ENCODE peak calls at places on chromosomes 2 and 18, in nine cellular contexts. One of them, this sample, is unnamed. For H3K9me3, the result is how much of the 10 kb centered on the place peaks cover.

GRCh38 chr2:177056540-177056939 is 156.1 kb upstream of the HNRNPA3 start:
- DNase-seq in psoas muscle: no peak
- DNase-seq in tibial artery: no peak
- DNase-seq in stomach: no peak
- DNase-seq in colonic mucosa: no peak
- DNase-seq in adrenal gland: no peak
- DNase-seq in IMR-90: no peak
- DNase-seq in uterus: peak
- DNase-seq in lung: no peak
- DNase-seq in this sample: no peak

GRCh38 chr2:223590964-223591363 is 11.2 kb downstream of the SCG2 start:
- DNase-seq in psoas muscle: no peak
- DNase-seq in tibial artery: no peak
- DNase-seq in stomach: no peak
- DNase-seq in colonic mucosa: no peak
- DNase-seq in adrenal gland: no peak
- DNase-seq in IMR-90: peak
- DNase-seq in uterus: no peak
- DNase-seq in lung: no peak
- DNase-seq in this sample: no peak

GRCh38 chr18:60421356-60422118 is 49.0 kb upstream of the MC4R start:
- DNase-seq in psoas muscle: no peak
- DNase-seq in tibial artery: no peak
- DNase-seq in stomach: no peak
- DNase-seq in colonic mucosa: no peak
- DNase-seq in adrenal gland: no peak
- DNase-seq in IMR-90: no peak
- DNase-seq in uterus: no peak
- DNase-seq in lung: no peak
- DNase-seq in this sample: peak

GRCh38 chr2:40043641-40044040 is 264.6 kb upstream of the THUMPD2 start:
- DNase-seq in psoas muscle: no peak
- DNase-seq in tibial artery: no peak
- DNase-seq in stomach: no peak
- DNase-seq in colonic mucosa: no peak
- DNase-seq in adrenal gland: no peak
- DNase-seq in IMR-90: no peak
- DNase-seq in uterus: no peak
- DNase-seq in lung: no peak
- DNase-seq in this sample: no peak

GRCh38 chr2:134685967-134686366 is 32.8 kb downstream of the TMEM163 start:
- DNase-seq in psoas muscle: no peak
- DNase-seq in tibial artery: no peak
- DNase-seq in stomach: no peak
- DNase-seq in colonic mucosa: no peak
- DNase-seq in adrenal gland: no peak
- DNase-seq in IMR-90: no peak
- DNase-seq in uterus: no peak
- DNase-seq in lung: no peak
- DNase-seq in this sample: no peak

GRCh38 chr2:115160523-115161521 is 718.4 kb downstream of the DPP10 start:
- DNase-seq in psoas muscle: peak
- DNase-seq in tibial artery: no peak
- DNase-seq in stomach: no peak
- DNase-seq in colonic mucosa: peak
- DNase-seq in adrenal gland: peak
- DNase-seq in IMR-90: no peak
- DNase-seq in uterus: no peak
- DNase-seq in lung: no peak
- DNase-seq in this sample: peak

GRCh38 chr2:126781206-126781605 is 117.5 kb upstream of the TEX51 start:
- DNase-seq in psoas muscle: no peak
- DNase-seq in tibial artery: no peak
- DNase-seq in stomach: no peak
- DNase-seq in colonic mucosa: no peak
- DNase-seq in adrenal gland: no peak
- DNase-seq in IMR-90: no peak
- DNase-seq in uterus: no peak
- DNase-seq in lung: no peak
- DNase-seq in this sample: no peak

GRCh38 chr2:134218928-134219707 is 34.8 kb upstream of the MGAT5 start:
- DNase-seq in psoas muscle: no peak
- DNase-seq in tibial artery: peak
- DNase-seq in stomach: no peak
- DNase-seq in colonic mucosa: peak
- DNase-seq in adrenal gland: peak
- DNase-seq in IMR-90: no peak
- DNase-seq in uterus: no peak
- DNase-seq in lung: no peak
- DNase-seq in this sample: peak

GRCh38 chr2:47455411-47455810 is 52.5 kb downstream of the MSH2 start:
- DNase-seq in psoas muscle: no peak
- DNase-seq in tibial artery: no peak
- DNase-seq in stomach: no peak
- DNase-seq in colonic mucosa: no peak
- DNase-seq in adrenal gland: no peak
- DNase-seq in IMR-90: no peak
- DNase-seq in uterus: no peak
- DNase-seq in lung: no peak
- DNase-seq in this sample: no peak

DNA sequence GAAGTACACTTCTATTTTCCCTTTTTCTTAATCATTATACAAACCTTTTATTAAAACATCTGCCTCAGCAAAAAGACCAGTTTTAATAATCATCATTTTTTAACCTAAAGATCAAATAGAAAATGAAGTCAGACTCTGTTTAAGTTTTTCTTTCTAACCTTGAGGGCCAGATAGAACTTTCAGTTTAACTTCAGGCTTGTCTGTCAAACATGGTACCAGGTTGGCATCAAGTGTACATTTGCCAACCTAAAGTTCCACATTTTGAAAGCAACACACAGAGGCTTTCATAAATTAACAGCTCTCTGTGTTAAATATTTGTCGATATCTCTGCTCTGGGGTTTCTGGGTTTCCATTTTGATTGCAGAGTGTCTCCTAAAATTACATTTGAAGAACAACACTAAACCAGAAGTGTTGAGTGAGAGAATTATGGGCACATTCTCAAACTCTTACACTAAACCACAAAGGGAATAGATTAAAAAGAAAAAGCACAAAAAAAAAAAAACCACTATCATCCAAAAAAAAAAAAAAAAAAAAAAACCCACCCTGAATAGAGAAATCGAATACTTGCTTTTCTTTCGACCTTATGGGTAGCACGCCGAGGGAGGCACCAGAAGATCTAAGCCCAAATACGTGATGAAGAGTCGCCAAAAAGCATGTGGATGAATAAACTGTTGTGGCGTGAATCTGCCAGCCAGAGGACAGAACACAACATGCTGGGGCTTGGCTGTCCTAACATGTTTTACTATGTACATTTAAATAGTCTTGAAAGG is 166.2 kb downstream of the TCF4 start:
- DNase-seq in psoas muscle: peak
- DNase-seq in tibial artery: peak
- DNase-seq in stomach: no peak
- DNase-seq in colonic mucosa: no peak
- DNase-seq in adrenal gland: no peak
- DNase-seq in IMR-90: no peak
- DNase-seq in uterus: peak
- DNase-seq in lung: no peak
- DNase-seq in this sample: no peak
- H3K4me3 ChIP-seq in psoas muscle: peak
- H3K4me3 ChIP-seq in tibial artery: peak
- H3K4me3 ChIP-seq in stomach: peak
- H3K4me3 ChIP-seq in colonic mucosa: no peak
- H3K4me3 ChIP-seq in adrenal gland: no peak
- H3K4me3 ChIP-seq in IMR-90: peak
- H3K4me3 ChIP-seq in uterus: peak
- H3K4me3 ChIP-seq in lung: no peak
- H3K4me3 ChIP-seq in this sample: no peak

DNA sequence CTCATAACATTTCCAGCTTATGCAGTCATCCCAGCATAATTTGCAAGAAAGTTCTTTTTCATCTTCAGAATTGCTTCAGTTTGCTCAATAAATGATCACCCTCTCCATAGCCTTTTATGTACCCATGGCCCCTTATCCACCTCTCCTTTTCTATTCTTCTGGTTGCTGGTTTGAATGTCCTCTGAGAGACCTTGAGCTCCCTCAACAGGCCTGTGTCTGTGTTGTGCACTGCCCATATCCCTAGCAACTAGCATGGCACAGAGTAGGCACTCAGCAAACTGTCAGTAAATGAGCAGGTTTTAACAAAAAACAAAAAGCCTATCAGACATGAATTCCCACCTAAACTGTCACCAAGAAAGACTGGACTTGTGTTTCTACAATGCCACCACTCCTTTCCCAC is 160.5 kb downstream of the AKAIN1 start:
- DNase-seq in psoas muscle: no peak
- DNase-seq in tibial artery: no peak
- DNase-seq in stomach: no peak
- DNase-seq in colonic mucosa: no peak
- DNase-seq in adrenal gland: no peak
- DNase-seq in IMR-90: no peak
- DNase-seq in uterus: no peak
- DNase-seq in lung: no peak
- DNase-seq in this sample: no peak
- H3K9me3 ChIP-seq in psoas muscle: under half
- H3K9me3 ChIP-seq in tibial artery: under half
- H3K9me3 ChIP-seq in stomach: under half
- H3K9me3 ChIP-seq in colonic mucosa: under half
- H3K9me3 ChIP-seq in adrenal gland: under half
- H3K9me3 ChIP-seq in IMR-90: under half
- H3K9me3 ChIP-seq in uterus: under half
- H3K9me3 ChIP-seq in lung: under half
- H3K9me3 ChIP-seq in this sample: under half

DNA sequence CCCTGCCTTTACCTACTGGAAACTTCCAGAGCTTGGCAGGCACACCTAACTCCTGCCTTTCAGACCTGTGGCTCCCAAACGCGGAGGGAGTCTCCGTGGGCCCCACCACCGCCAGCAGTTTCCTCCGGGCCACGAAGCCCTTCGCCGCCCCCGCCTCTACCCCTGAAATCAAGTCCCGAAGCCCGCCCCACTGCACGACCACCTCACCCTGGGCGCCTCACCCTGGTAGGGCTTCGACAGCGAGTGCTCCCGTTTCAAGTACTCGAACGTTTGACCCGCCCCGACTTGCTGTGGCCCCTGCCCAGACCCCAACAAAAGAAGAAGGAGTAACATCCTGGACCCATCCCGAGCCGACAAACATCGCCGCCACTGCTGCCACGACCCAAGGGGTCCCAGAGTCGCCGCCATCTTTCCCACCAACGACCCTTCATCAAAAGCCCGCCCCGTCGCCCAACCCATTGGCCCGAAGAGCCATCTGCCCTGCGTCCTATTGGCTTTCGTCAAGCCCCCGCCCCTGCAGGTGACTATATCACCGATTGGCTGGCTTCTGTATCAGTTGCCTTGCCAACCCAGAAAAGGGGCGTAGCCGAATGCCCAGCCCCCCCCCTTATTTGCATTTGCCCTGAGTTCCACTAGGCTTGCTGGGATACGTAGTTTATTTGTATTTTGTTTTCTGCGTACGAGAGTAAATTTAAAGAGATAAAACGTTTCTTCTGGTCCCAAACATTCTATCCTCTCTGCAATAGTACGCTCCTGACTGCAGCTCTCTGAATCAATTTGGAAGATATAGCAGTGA is at the start of gene LMAN2L:
- DNase-seq in psoas muscle: peak
- DNase-seq in tibial artery: peak
- DNase-seq in stomach: peak
- DNase-seq in colonic mucosa: peak
- DNase-seq in adrenal gland: peak
- DNase-seq in IMR-90: peak
- DNase-seq in uterus: peak
- DNase-seq in lung: peak
- DNase-seq in this sample: peak
- TF ChIP-seq CTCF in psoas muscle: no peak
- TF ChIP-seq CTCF in tibial artery: no peak
- TF ChIP-seq CTCF in stomach: no peak
- TF ChIP-seq CTCF in colonic mucosa: no peak
- TF ChIP-seq CTCF in adrenal gland: no peak
- TF ChIP-seq CTCF in IMR-90: no peak
- TF ChIP-seq CTCF in uterus: peak
- TF ChIP-seq CTCF in lung: no peak
- TF ChIP-seq CTCF in this sample: no peak

DNA sequence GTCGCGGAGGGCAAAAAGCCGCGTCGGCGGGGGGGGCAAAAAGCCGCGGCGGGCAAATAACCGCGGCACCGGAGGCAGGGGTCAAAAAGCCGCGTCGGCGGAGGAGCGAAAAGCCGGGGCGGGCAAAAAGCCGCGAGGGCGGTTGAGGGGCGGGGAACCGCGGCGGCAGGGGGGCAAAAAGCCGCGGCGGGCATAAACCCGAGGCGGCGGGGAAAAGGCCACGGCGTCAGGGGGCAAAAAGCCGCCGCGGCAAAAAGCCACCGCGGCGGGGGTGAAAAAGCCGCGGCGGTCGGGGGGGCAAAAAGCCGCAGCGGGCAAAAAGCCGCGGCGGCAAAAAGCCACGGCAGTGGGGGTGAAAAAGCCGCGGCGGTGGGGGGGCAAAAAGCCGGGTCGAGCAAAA is 598.0 kb upstream of the TEKT4 start:
- DNase-seq in psoas muscle: no peak
- DNase-seq in tibial artery: no peak
- DNase-seq in stomach: no peak
- DNase-seq in colonic mucosa: no peak
- DNase-seq in adrenal gland: no peak
- DNase-seq in IMR-90: no peak
- DNase-seq in uterus: no peak
- DNase-seq in lung: no peak
- DNase-seq in this sample: no peak
- H3K4me3 ChIP-seq in psoas muscle: no peak
- H3K4me3 ChIP-seq in tibial artery: no peak
- H3K4me3 ChIP-seq in stomach: no peak
- H3K4me3 ChIP-seq in colonic mucosa: no peak
- H3K4me3 ChIP-seq in adrenal gland: no peak
- H3K4me3 ChIP-seq in IMR-90: no peak
- H3K4me3 ChIP-seq in uterus: no peak
- H3K4me3 ChIP-seq in lung: no peak
- H3K4me3 ChIP-seq in this sample: no peak

DNA sequence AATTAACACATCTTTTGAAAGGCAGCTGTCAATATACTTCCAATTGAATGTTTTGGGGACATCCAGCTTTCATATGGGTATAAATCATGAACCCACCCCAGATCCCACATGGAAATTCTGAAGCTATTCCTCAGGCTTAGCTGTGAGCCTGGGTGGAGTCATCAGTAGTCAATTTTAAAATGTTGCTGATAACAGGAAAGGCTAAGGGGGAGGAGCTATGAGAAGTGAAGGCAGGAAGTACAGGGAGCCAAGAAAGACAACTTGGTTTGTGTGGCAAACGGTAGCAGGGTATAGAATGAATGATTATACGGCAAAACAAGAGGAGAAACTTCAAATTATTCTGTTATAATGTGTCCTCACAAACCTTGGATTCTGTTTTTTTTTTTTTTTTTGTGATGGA is 108.6 kb downstream of the QPCT start:
- DNase-seq in psoas muscle: no peak
- DNase-seq in tibial artery: no peak
- DNase-seq in stomach: no peak
- DNase-seq in colonic mucosa: no peak
- DNase-seq in adrenal gland: no peak
- DNase-seq in IMR-90: no peak
- DNase-seq in uterus: no peak
- DNase-seq in lung: no peak
- DNase-seq in this sample: no peak
- H3K9me3 ChIP-seq in psoas muscle: under half
- H3K9me3 ChIP-seq in tibial artery: under half
- H3K9me3 ChIP-seq in stomach: under half
- H3K9me3 ChIP-seq in colonic mucosa: under half
- H3K9me3 ChIP-seq in adrenal gland: under half
- H3K9me3 ChIP-seq in IMR-90: under half
- H3K9me3 ChIP-seq in uterus: under half
- H3K9me3 ChIP-seq in lung: under half
- H3K9me3 ChIP-seq in this sample: under half

GRCh38 chr2:201344663-201345366 is 12.3 kb downstream of the FLACC1 start:
- DNase-seq in psoas muscle: no peak
- DNase-seq in tibial artery: no peak
- DNase-seq in stomach: no peak
- DNase-seq in colonic mucosa: no peak
- DNase-seq in adrenal gland: no peak
- DNase-seq in IMR-90: no peak
- DNase-seq in uterus: no peak
- DNase-seq in lung: no peak
- DNase-seq in this sample: peak
- TF ChIP-seq CTCF in psoas muscle: no peak
- TF ChIP-seq CTCF in tibial artery: no peak
- TF ChIP-seq CTCF in stomach: no peak
- TF ChIP-seq CTCF in colonic mucosa: peak
- TF ChIP-seq CTCF in adrenal gland: no peak
- TF ChIP-seq CTCF in IMR-90: no peak
- TF ChIP-seq CTCF in uterus: no peak
- TF ChIP-seq CTCF in lung: no peak
- TF ChIP-seq CTCF in this sample: no peak

This sample was measured in mucosa of descending colon.